ENCODE peak calls at places on chromosome 6, in ten cellular contexts. One of them, this sample, is unnamed.

GRCh38 chr6:21873562-21873961 is 280.0 kb downstream of the SOX4 start:
- DNase-seq in thyroid gland: peak
- DNase-seq in CD8-positive, alpha-beta T cell: no peak
- DNase-seq in fibroblast of lung: peak
- DNase-seq in SK-N-MC: no peak
- DNase-seq in CD8-positive, alpha-beta memory T cell: no peak
- DNase-seq in mesendoderm: no peak
- DNase-seq in epithelial cell of esophagus: peak
- DNase-seq in heart left ventricle: peak
- DNase-seq in A549: no peak
- DNase-seq in this sample: no peak

GRCh38 chr6:33206027-33206863 is 1.8 kb downstream of the HSD17B8 start:
- DNase-seq in fibroblast of lung: peak
- DNase-seq in heart left ventricle: no peak
- DNase-seq in mesendoderm: no peak
- DNase-seq in A549: no peak
- DNase-seq in epithelial cell of esophagus: no peak
- DNase-seq in CD8-positive, alpha-beta memory T cell: no peak
- DNase-seq in thyroid gland: no peak
- DNase-seq in SK-N-MC: no peak
- DNase-seq in CD8-positive, alpha-beta T cell: no peak
- DNase-seq in this sample: no peak

GRCh38 chr6:50410577-50410976 is 302.7 kb upstream of the TFAP2D start:
- DNase-seq in epithelial cell of esophagus: no peak
- DNase-seq in heart left ventricle: no peak
- DNase-seq in thyroid gland: no peak
- DNase-seq in mesendoderm: no peak
- DNase-seq in CD8-positive, alpha-beta T cell: no peak
- DNase-seq in A549: no peak
- DNase-seq in SK-N-MC: no peak
- DNase-seq in CD8-positive, alpha-beta memory T cell: no peak
- DNase-seq in fibroblast of lung: no peak
- DNase-seq in this sample: no peak

GRCh38 chr6:137283940-137284910 is 65.0 kb upstream of the IFNGR1 start:
- DNase-seq in epithelial cell of esophagus: no peak
- DNase-seq in thyroid gland: no peak
- DNase-seq in heart left ventricle: no peak
- DNase-seq in CD8-positive, alpha-beta memory T cell: no peak
- DNase-seq in SK-N-MC: no peak
- DNase-seq in mesendoderm: no peak
- DNase-seq in CD8-positive, alpha-beta T cell: no peak
- DNase-seq in fibroblast of lung: no peak
- DNase-seq in A549: no peak
- DNase-seq in this sample: no peak

GRCh38 chr6:62445521-62445920 is 159.5 kb upstream of the KHDRBS2 start:
- DNase-seq in heart left ventricle: no peak
- DNase-seq in fibroblast of lung: no peak
- DNase-seq in CD8-positive, alpha-beta memory T cell: no peak
- DNase-seq in SK-N-MC: no peak
- DNase-seq in A549: no peak
- DNase-seq in thyroid gland: no peak
- DNase-seq in mesendoderm: no peak
- DNase-seq in epithelial cell of esophagus: no peak
- DNase-seq in CD8-positive, alpha-beta T cell: no peak
- DNase-seq in this sample: no peak

GRCh38 chr6:33249732-33250625 is 21.7 kb downstream of the VPS52 start:
- DNase-seq in thyroid gland: peak
- DNase-seq in heart left ventricle: peak
- DNase-seq in epithelial cell of esophagus: peak
- DNase-seq in A549: no peak
- DNase-seq in CD8-positive, alpha-beta memory T cell: no peak
- DNase-seq in SK-N-MC: no peak
- DNase-seq in mesendoderm: no peak
- DNase-seq in CD8-positive, alpha-beta T cell: no peak
- DNase-seq in fibroblast of lung: peak
- DNase-seq in this sample: no peak

GRCh38 chr6:109343518-109343917 is 38.7 kb downstream of the CD164 start:
- DNase-seq in A549: no peak
- DNase-seq in SK-N-MC: no peak
- DNase-seq in mesendoderm: no peak
- DNase-seq in CD8-positive, alpha-beta T cell: no peak
- DNase-seq in CD8-positive, alpha-beta memory T cell: no peak
- DNase-seq in fibroblast of lung: no peak
- DNase-seq in thyroid gland: no peak
- DNase-seq in heart left ventricle: no peak
- DNase-seq in epithelial cell of esophagus: no peak
- DNase-seq in this sample: no peak

GRCh38 chr6:10465633-10466499 is 51.0 kb upstream of the TFAP2A start:
- DNase-seq in SK-N-MC: no peak
- DNase-seq in mesendoderm: peak
- DNase-seq in epithelial cell of esophagus: peak
- DNase-seq in CD8-positive, alpha-beta memory T cell: no peak
- DNase-seq in A549: peak
- DNase-seq in CD8-positive, alpha-beta T cell: no peak
- DNase-seq in heart left ventricle: no peak
- DNase-seq in fibroblast of lung: peak
- DNase-seq in thyroid gland: peak
- DNase-seq in this sample: peak

GRCh38 chr6:35052694-35053565 is 88.2 kb downstream of the TCP11 start:
- DNase-seq in A549: no peak
- DNase-seq in heart left ventricle: peak
- DNase-seq in CD8-positive, alpha-beta memory T cell: no peak
- DNase-seq in epithelial cell of esophagus: no peak
- DNase-seq in fibroblast of lung: peak
- DNase-seq in thyroid gland: no peak
- DNase-seq in SK-N-MC: no peak
- DNase-seq in mesendoderm: no peak
- DNase-seq in CD8-positive, alpha-beta T cell: no peak
- DNase-seq in this sample: peak

GRCh38 chr6:144265390-144265789 is 19.7 kb upstream of the UTRN start:
- DNase-seq in A549: peak
- DNase-seq in CD8-positive, alpha-beta T cell: no peak
- DNase-seq in SK-N-MC: no peak
- DNase-seq in mesendoderm: peak
- DNase-seq in epithelial cell of esophagus: peak
- DNase-seq in fibroblast of lung: peak
- DNase-seq in heart left ventricle: no peak
- DNase-seq in CD8-positive, alpha-beta memory T cell: no peak
- DNase-seq in thyroid gland: no peak
- DNase-seq in this sample: peak

DNA sequence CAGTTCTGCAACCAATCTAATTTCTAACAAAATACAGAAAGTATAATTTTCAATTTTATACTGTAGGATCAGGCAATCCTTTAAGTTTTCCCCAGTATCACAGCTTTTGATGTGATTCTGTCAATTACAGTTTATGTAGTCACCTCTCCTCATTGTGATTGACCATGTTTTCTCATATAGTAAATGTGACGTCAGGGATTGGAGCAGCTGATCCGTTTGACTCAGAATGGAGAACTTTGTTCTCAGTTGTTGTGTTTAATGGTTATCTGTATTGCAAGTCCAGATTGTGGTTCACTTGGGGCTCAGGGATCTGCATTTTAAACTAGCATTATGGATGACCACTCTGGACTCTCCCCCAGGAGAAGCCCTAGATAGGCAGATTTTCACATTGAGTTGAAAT is 90.6 kb downstream of the DNAH8 start:
- DNase-seq in mesendoderm: no peak
- DNase-seq in SK-N-MC: no peak
- DNase-seq in fibroblast of lung: no peak
- DNase-seq in epithelial cell of esophagus: no peak
- DNase-seq in A549: no peak
- DNase-seq in heart left ventricle: no peak
- DNase-seq in CD8-positive, alpha-beta memory T cell: no peak
- DNase-seq in CD8-positive, alpha-beta T cell: no peak
- DNase-seq in thyroid gland: no peak
- DNase-seq in this sample: no peak
- H3K4me3 ChIP-seq in mesendoderm: no peak
- H3K4me3 ChIP-seq in SK-N-MC: no peak
- H3K4me3 ChIP-seq in fibroblast of lung: no peak
- H3K4me3 ChIP-seq in epithelial cell of esophagus: no peak
- H3K4me3 ChIP-seq in A549: no peak
- H3K4me3 ChIP-seq in heart left ventricle: no peak
- H3K4me3 ChIP-seq in CD8-positive, alpha-beta memory T cell: no peak
- H3K4me3 ChIP-seq in CD8-positive, alpha-beta T cell: no peak
- H3K4me3 ChIP-seq in thyroid gland: no peak
- H3K4me3 ChIP-seq in this sample: no peak

DNA sequence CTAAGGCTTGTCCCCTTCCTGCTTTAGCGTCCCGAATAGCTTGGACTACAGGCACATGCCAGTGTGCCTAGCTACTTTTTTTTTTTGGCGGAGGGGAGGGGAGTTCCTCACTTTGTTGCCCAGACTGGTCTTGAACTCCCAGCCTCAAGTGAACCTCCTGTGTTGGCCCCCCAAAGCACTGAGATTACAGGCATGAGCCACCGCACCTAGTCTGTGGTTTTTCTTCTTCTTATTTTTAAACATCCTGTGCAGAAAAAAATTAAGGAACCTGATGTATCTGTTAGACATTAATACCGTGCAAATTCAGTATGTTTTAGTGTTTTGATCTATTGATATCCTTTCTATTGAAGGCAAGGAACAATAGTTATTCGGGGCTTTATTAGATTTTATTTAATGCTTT is 25.7 kb downstream of the HIVEP1 start:
- DNase-seq in CD8-positive, alpha-beta memory T cell: no peak
- DNase-seq in epithelial cell of esophagus: peak
- DNase-seq in mesendoderm: no peak
- DNase-seq in SK-N-MC: no peak
- DNase-seq in A549: no peak
- DNase-seq in thyroid gland: no peak
- DNase-seq in heart left ventricle: no peak
- DNase-seq in fibroblast of lung: no peak
- DNase-seq in CD8-positive, alpha-beta T cell: no peak
- DNase-seq in this sample: no peak
- H3K4me3 ChIP-seq in CD8-positive, alpha-beta memory T cell: no peak
- H3K4me3 ChIP-seq in epithelial cell of esophagus: no peak
- H3K4me3 ChIP-seq in mesendoderm: no peak
- H3K4me3 ChIP-seq in SK-N-MC: no peak
- H3K4me3 ChIP-seq in A549: no peak
- H3K4me3 ChIP-seq in thyroid gland: no peak
- H3K4me3 ChIP-seq in heart left ventricle: no peak
- H3K4me3 ChIP-seq in fibroblast of lung: no peak
- H3K4me3 ChIP-seq in CD8-positive, alpha-beta T cell: no peak
- H3K4me3 ChIP-seq in this sample: no peak

DNA sequence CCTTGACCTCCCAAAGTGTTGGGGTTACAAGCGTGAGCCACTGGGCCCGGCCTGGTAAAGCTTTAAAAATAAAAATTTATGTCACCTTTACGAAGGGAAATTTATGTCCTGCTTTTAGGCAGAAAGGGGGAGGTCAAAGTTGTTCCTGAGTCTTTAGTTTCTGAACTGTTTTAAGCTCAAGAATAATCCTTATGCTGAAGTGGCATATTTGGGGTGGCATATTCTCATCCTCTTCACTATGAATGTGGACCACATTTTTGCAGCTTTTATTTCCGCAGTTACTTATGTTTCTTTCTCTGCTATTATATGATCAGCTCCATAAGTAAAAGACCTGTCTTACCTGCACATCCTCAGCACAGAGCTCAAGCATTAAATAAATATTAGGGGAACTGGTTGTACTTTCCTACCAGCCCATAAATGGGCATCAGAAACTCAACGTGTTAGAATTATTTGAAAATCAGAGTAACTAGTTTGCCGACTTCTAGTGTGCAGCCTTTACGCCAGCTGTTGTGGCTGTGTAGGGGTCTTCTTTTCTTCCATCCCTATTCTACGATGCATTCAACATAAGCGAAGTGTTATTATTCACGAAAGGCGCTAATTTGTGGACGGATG is 941 bp upstream of the AKAP7 start:
- DNase-seq in fibroblast of lung: no peak
- DNase-seq in CD8-positive, alpha-beta memory T cell: no peak
- DNase-seq in epithelial cell of esophagus: no peak
- DNase-seq in CD8-positive, alpha-beta T cell: no peak
- DNase-seq in SK-N-MC: no peak
- DNase-seq in mesendoderm: no peak
- DNase-seq in heart left ventricle: no peak
- DNase-seq in thyroid gland: no peak
- DNase-seq in A549: no peak
- DNase-seq in this sample: no peak
- H3K4me3 ChIP-seq in fibroblast of lung: peak
- H3K4me3 ChIP-seq in CD8-positive, alpha-beta memory T cell: no peak
- H3K4me3 ChIP-seq in epithelial cell of esophagus: peak
- H3K4me3 ChIP-seq in CD8-positive, alpha-beta T cell: no peak
- H3K4me3 ChIP-seq in SK-N-MC: peak
- H3K4me3 ChIP-seq in mesendoderm: no peak
- H3K4me3 ChIP-seq in heart left ventricle: peak
- H3K4me3 ChIP-seq in thyroid gland: no peak
- H3K4me3 ChIP-seq in A549: peak
- H3K4me3 ChIP-seq in this sample: no peak

GRCh38 chr6:100276311-100277057 is 188.2 kb downstream of the SIM1 start:
- DNase-seq in CD8-positive, alpha-beta memory T cell: no peak
- DNase-seq in fibroblast of lung: peak
- DNase-seq in A549: no peak
- DNase-seq in heart left ventricle: no peak
- DNase-seq in CD8-positive, alpha-beta T cell: no peak
- DNase-seq in thyroid gland: no peak
- DNase-seq in mesendoderm: no peak
- DNase-seq in epithelial cell of esophagus: peak
- DNase-seq in SK-N-MC: no peak
- DNase-seq in this sample: no peak

GRCh38 chr6:100271202-100271601 is 193.5 kb downstream of the SIM1 start:
- DNase-seq in thyroid gland: no peak
- DNase-seq in epithelial cell of esophagus: no peak
- DNase-seq in SK-N-MC: no peak
- DNase-seq in CD8-positive, alpha-beta T cell: no peak
- DNase-seq in heart left ventricle: no peak
- DNase-seq in A549: no peak
- DNase-seq in CD8-positive, alpha-beta memory T cell: no peak
- DNase-seq in mesendoderm: no peak
- DNase-seq in fibroblast of lung: no peak
- DNase-seq in this sample: no peak

GRCh38 chr6:100269189-100269588 is 195.5 kb downstream of the SIM1 start:
- DNase-seq in fibroblast of lung: peak
- DNase-seq in heart left ventricle: no peak
- DNase-seq in mesendoderm: no peak
- DNase-seq in CD8-positive, alpha-beta memory T cell: no peak
- DNase-seq in thyroid gland: no peak
- DNase-seq in epithelial cell of esophagus: peak
- DNase-seq in SK-N-MC: no peak
- DNase-seq in A549: peak
- DNase-seq in CD8-positive, alpha-beta T cell: no peak
- DNase-seq in this sample: no peak

GRCh38 chr6:100271625-100272024 is 193.1 kb downstream of the SIM1 start:
- DNase-seq in fibroblast of lung: no peak
- DNase-seq in CD8-positive, alpha-beta T cell: no peak
- DNase-seq in epithelial cell of esophagus: no peak
- DNase-seq in thyroid gland: no peak
- DNase-seq in heart left ventricle: no peak
- DNase-seq in A549: no peak
- DNase-seq in mesendoderm: no peak
- DNase-seq in SK-N-MC: no peak
- DNase-seq in CD8-positive, alpha-beta memory T cell: no peak
- DNase-seq in this sample: no peak

DNA sequence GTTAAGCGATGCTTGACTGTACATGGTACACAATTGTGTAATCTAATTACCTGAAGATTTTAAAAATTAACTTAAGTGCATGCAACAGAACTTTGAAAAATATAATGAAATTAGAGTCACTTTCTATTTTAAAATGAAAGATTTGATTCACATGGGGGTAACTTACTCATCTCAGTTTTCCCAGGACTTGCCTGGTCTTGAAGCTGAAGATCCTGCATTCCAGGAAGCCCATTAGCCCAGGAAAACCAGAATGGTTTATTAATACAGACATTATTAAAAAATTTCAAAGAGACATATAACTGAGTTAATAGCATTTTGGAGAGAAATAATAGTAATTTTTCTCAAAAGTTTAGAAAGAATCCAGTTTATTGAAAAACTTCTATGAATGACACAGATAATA is 190.6 kb downstream of the SIM1 start:
- DNase-seq in fibroblast of lung: no peak
- DNase-seq in mesendoderm: no peak
- DNase-seq in SK-N-MC: no peak
- DNase-seq in CD8-positive, alpha-beta memory T cell: no peak
- DNase-seq in heart left ventricle: no peak
- DNase-seq in thyroid gland: no peak
- DNase-seq in epithelial cell of esophagus: peak
- DNase-seq in CD8-positive, alpha-beta T cell: no peak
- DNase-seq in A549: no peak
- DNase-seq in this sample: no peak
- H3K4me3 ChIP-seq in fibroblast of lung: no peak
- H3K4me3 ChIP-seq in mesendoderm: no peak
- H3K4me3 ChIP-seq in SK-N-MC: no peak
- H3K4me3 ChIP-seq in CD8-positive, alpha-beta memory T cell: no peak
- H3K4me3 ChIP-seq in heart left ventricle: no peak
- H3K4me3 ChIP-seq in thyroid gland: no peak
- H3K4me3 ChIP-seq in epithelial cell of esophagus: no peak
- H3K4me3 ChIP-seq in CD8-positive, alpha-beta T cell: no peak
- H3K4me3 ChIP-seq in A549: no peak
- H3K4me3 ChIP-seq in this sample: no peak